ENCODE peak calls at places on chromosome 15, in ten cellular contexts. T, W, R, Y, J, O, H, C, N and F are unnamed samples.

GRCh38 chr15:63256433-63256884 is 20.9 kb upstream of the APH1B start:
- DNase-seq in R (no peak), J (no peak), C (peak), N (no peak), W (no peak), Y (no peak), H (no peak), T (no peak), O (no peak), F (no peak)

GRCh38 chr15:36024066-36024465 is 478.1 kb upstream of the DPH6 start:
- DNase-seq in C (no peak), Y (no peak), N (no peak), H (peak), O (no peak), J (peak), T (no peak), R (no peak), W (no peak), F (peak)

GRCh38 chr15:90819390-90819789 is 49.0 kb upstream of the FURIN start:
- DNase-seq in R (no peak), H (peak), Y (peak), T (no peak), O (no peak), C (no peak), J (no peak), W (no peak), N (no peak), F (no peak)

GRCh38 chr15:87954783-87955182 is 301.8 kb downstream of the NTRK3 start:
- DNase-seq in Y (no peak), H (no peak), O (no peak), C (no peak), R (no peak), W (no peak), T (no peak), N (no peak), J (no peak), F (no peak)

GRCh38 chr15:32730677-32731654 is 13.2 kb downstream of the GREM1 start:
- DNase-seq in Y (peak), R (peak), N (no peak), H (no peak), W (peak), J (no peak), C (no peak), T (peak), O (no peak), F (no peak)

GRCh38 chr15:100842756-100843730 is 36.6 kb upstream of the ALDH1A3 start:
- DNase-seq in R (no peak), Y (no peak), C (no peak), N (no peak), O (no peak), J (no peak), H (no peak), W (no peak), T (peak), F (no peak)

GRCh38 chr15:25741253-25741575 is 121.9 kb downstream of the ATP10A start:
- DNase-seq in C (no peak), N (no peak), H (no peak), R (no peak), W (no peak), O (no peak), T (no peak), Y (no peak), J (no peak), F (no peak)

GRCh38 chr15:60237411-60237810 is 160.4 kb downstream of the ANXA2 start:
- DNase-seq in W (no peak), J (no peak), T (no peak), Y (no peak), C (no peak), N (no peak), O (no peak), H (no peak), R (no peak), F (no peak)

GRCh38 chr15:33871911-33872760 is 96.2 kb upstream of the CHRM5 start:
- DNase-seq in W (no peak), O (no peak), T (no peak), R (no peak), N (no peak), J (no peak), Y (no peak), H (no peak), C (no peak), F (no peak)

GRCh38 chr15:57591237-57591821 is 375 bp upstream of the MYZAP start:
- DNase-seq in Y (no peak), N (no peak), R (no peak), J (no peak), T (no peak), W (no peak), O (no peak), C (no peak), H (no peak), F (no peak)

GRCh38 chr15:30921781-30922371 is 18.2 kb downstream of the FAN1 start:
- DNase-seq in C (no peak), O (no peak), H (peak), J (no peak), Y (no peak), R (peak), N (no peak), T (no peak), W (peak), F (no peak)

GRCh38 chr15:40821195-40821594 is 7.3 kb downstream of the PPP1R14D start:
- DNase-seq in T (no peak), W (no peak), O (no peak), C (no peak), H (no peak), R (no peak), Y (no peak), J (no peak), N (no peak), F (no peak)

GRCh38 chr15:38254065-38254883 is 1.6 kb downstream of the SPRED1 start:
- DNase-seq in H (no peak), O (no peak), T (peak), N (peak), J (no peak), C (peak), R (peak), Y (no peak), W (peak), F (peak)

GRCh38 chr15:52698514-52698913 is 19.3 kb upstream of the ATOSA start:
- DNase-seq in C (no peak), T (no peak), Y (no peak), H (no peak), R (no peak), O (no peak), N (no peak), W (no peak), J (no peak), F (no peak)

GRCh38 chr15:90082140-90082713 is 20.0 kb downstream of the IDH2 start:
- DNase-seq in O (no peak), J (no peak), T (no peak), W (no peak), H (no peak), Y (no peak), N (no peak), R (peak), C (no peak), F (no peak)

GRCh38 chr15:78317145-78317836 is 17.9 kb upstream of the SKIC8 start:
- DNase-seq in T (peak), O (no peak), N (no peak), W (no peak), Y (no peak), C (peak), R (peak), H (no peak), J (no peak), F (peak)

GRCh38 chr15:78316211-78317077 is 17.0 kb upstream of the SKIC8 start:
- DNase-seq in W (no peak), Y (no peak), R (peak), H (no peak), C (no peak), O (no peak), N (no peak), T (peak), J (no peak), F (peak)

GRCh38 chr15:78314181-78314581 is 14.8 kb upstream of the SKIC8 start:
- DNase-seq in N (no peak), W (no peak), R (peak), O (no peak), C (no peak), H (no peak), Y (no peak), T (no peak), J (no peak), F (no peak)

GRCh38 chr15:78313383-78313782 is 14.0 kb upstream of the SKIC8 start:
- DNase-seq in Y (no peak), H (no peak), O (no peak), C (no peak), N (no peak), J (no peak), W (no peak), R (no peak), T (no peak), F (no peak)

GRCh38 chr15:78315686-78316085 is 16.3 kb upstream of the SKIC8 start:
- DNase-seq in O (no peak), W (no peak), Y (no peak), T (peak), J (no peak), H (no peak), N (no peak), R (peak), C (peak), F (peak)
- H3K27ac ChIP-seq in O (no peak), W (no peak), Y (no peak), T (no peak), J (no peak), H (no peak), N (no peak), R (peak), C (no peak), F (peak)

DNA sequence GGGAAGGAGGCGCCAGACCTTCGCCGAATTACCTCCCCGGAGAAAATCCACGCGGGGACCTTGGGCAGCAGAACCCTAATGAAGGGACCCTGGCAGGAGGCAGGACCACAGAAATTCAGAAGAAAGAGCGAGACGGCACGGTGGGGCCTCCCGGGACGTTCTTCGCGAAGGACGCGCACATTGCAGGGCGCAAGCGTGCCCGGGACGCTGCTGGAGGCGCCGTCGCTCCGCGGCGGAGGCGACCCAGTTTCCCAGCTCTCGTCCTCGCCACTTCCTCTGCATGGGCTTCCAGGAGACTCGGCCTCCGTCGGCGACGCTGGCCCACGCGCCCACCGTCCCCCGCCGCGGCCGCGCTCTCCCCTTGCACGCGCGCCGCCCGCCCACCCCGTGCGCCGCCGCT is 31.9 kb upstream of the SMAD3 start:
- DNase-seq in H (no peak), O (no peak), W (peak), R (peak), J (no peak), Y (no peak), N (no peak), T (no peak), C (no peak), F (peak)
- TF ChIP-seq CTCF in H (no peak), O (no peak), W (no peak), R (no peak), J (no peak), Y (no peak), N (no peak), T (no peak), C (no peak), F (peak)

DNA sequence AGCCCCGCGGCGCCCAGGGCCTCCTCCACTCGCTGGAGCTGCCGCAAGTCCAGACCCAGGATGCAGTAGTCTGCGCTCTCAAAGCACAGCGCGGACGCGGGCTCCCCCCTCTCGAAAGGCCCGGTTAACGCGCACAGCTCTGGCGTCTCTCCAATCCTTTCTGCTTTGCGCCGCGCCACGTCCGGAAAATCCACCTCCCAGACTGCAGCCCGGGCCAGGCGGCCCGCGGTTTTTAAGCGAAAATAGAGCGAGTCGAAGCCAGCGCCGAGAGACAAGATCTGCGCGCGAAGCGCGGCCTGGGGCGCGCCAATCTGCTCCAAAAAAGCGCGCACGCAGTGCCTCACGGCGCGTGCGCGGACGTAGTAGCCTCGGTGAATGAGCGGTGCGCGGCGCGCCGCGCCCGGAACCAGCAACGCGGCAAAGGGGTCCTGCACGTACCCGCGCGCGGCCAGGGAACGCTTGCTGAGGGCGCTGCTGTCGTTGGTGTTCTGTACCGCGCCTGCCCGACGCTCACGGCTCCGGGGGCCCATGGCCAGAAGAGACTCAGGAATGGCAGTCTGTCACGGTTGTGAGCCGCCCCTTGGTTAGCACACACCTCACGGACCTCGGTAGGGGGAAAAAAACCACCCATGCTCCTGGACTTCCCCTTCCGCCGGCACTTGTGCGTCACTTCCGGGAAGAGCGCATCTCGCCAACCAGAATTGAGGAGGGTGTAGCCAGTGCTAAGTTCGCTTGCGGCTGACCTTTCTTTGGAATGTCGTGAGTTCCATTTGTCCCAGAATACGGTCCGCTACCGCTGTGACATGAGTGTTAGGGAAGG is at the start of gene LCMT2:
- DNase-seq in O (peak), H (peak), R (peak), C (peak), Y (peak), N (peak), J (peak), T (peak), W (peak), F (peak)
- H3K27ac ChIP-seq in O (peak), H (peak), R (peak), C (peak), Y (peak), N (peak), J (peak), T (peak), W (peak), F (peak)

GRCh38 chr15:92938387-92938786 is 38.3 kb downstream of the CHD2 start:
- DNase-seq in N (no peak), J (no peak), C (no peak), W (no peak), R (no peak), T (no peak), Y (no peak), H (no peak), O (no peak), F (no peak)
- TF ChIP-seq CTCF in N (peak), J (no peak), C (no peak), W (no peak), R (peak), T (no peak), Y (no peak), H (peak), O (peak), F (no peak)